ENCODE peak calls at places on chromosomes 12 and 14, in five cellular contexts. K is A673, D is AG10803, P is OCI-LY7, F is fibroblast of mammary gland. S is an unnamed sample.

GRCh38 chr12:102960766-102961487 is 3.5 kb downstream of the ASCL1 start:
- DNase-seq in K (no peak), P (no peak), D (no peak), F (no peak), S (no peak)

GRCh38 chr12:66002812-66003211 is 127.7 kb downstream of the LLPH start:
- DNase-seq in D (no peak), K (no peak), P (no peak), F (no peak), S (no peak)

GRCh38 chr14:96146131-96146771 is 58.4 kb upstream of the BDKRB2 start:
- DNase-seq in K (no peak), P (no peak), D (peak), F (peak), S (peak)

GRCh38 chr12:93173178-93173957 is 204.4 kb upstream of the NUDT4 start:
- DNase-seq in F (peak), K (peak), P (no peak), D (peak), S (peak)

GRCh38 chr12:33439587-33440011 is at the start of gene SYT10:
- DNase-seq in P (no peak), D (no peak), K (peak), F (no peak), S (no peak)

GRCh38 chr14:51996148-51996746 is 6.9 kb downstream of the RTRAF start:
- DNase-seq in D (peak), K (peak), P (peak), F (peak), S (no peak)

GRCh38 chr12:75086086-75087038 is 123.3 kb downstream of the KCNC2 start:
- DNase-seq in K (no peak), D (peak), F (peak), P (no peak), S (peak)

GRCh38 chr12:41100572-41100971 is 87.5 kb upstream of the PDZRN4 start:
- DNase-seq in K (no peak), D (no peak), P (no peak), F (no peak), S (no peak)

GRCh38 chr12:67795235-67795634 is 146.7 kb downstream of the DYRK2 start:
- DNase-seq in K (no peak), F (no peak), P (no peak), D (no peak), S (no peak)

GRCh38 chr14:95352481-95352880 is 32.8 kb upstream of the CLMN start:
- DNase-seq in F (no peak), P (no peak), D (no peak), K (no peak), S (no peak)

GRCh38 chr14:100640481-100641273 is 53.5 kb upstream of the BEGAIN start:
- DNase-seq in D (no peak), K (no peak), P (peak), F (no peak), S (no peak)

GRCh38 chr12:31890295-31891285 is 68.6 kb upstream of the RESF1 start:
- DNase-seq in P (peak), F (no peak), K (no peak), D (no peak), S (no peak)

GRCh38 chr12:124497658-124498057 is 69.8 kb downstream of the NCOR2 start:
- DNase-seq in F (peak), P (no peak), K (no peak), D (peak), S (peak)

GRCh38 chr12:131229426-131230339 is 276.0 kb downstream of the ADGRD1 start:
- DNase-seq in D (no peak), P (no peak), K (no peak), F (no peak), S (no peak)

GRCh38 chr12:124157416-124157815 is 137.5 kb upstream of the RFLNA start:
- DNase-seq in D (no peak), K (no peak), F (no peak), P (no peak), S (no peak)

DNA sequence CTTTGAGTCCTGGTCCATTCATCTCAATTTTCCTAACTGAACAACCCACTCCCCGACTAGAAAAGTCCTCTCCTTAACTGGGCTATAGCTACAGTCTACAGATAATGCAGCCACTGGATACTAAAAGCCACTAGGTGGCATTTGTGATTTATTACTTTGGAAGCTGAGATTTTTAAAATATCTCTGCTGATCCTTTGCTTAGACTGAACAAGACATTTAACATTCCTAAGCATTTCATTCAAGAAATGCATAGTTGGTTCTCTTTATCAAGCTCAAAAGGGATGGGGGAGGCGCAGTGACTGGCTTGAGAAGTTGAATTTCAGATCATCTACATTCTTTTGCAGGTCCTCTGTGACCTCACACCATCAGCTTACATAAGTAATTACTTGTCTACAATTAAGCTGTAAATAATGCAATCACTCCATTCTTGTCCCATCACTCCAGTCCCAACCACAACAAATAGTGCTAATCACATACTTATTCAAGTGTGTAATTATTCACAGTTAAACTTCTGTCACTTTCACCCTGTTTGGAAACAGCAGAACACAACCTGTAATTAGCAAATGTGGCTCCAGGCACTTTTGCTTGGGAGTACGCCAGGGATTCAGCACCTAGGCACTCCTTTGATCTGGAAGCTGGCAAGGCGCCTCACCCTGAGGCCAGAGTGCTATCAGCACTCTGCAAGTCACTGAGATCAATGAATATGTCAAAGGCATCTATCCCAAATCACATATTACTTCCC is 203.5 kb downstream of the NOVA1 start:
- DNase-seq in K (peak), D (peak), P (no peak), F (peak), S (peak)
- TF ChIP-seq CTCF in K (peak), D (no peak), P (no peak), F (peak), S (no peak)

GRCh38 chr12:1630827-1631591 is 2.0 kb downstream of the WNT5B start:
- DNase-seq in D (peak), F (peak), P (no peak), K (no peak), S (peak)
- TF ChIP-seq CTCF in D (no peak), F (no peak), P (no peak), K (no peak), S (no peak)

GRCh38 chr12:26833692-26834168 is 736 bp upstream of the ITPR2 start:
- DNase-seq in F (peak), K (no peak), P (peak), D (no peak), S (peak)

GRCh38 chr12:26830358-26830757 is 2.6 kb downstream of the ITPR2 start:
- DNase-seq in P (no peak), K (no peak), D (no peak), F (no peak), S (no peak)

GRCh38 chr12:26830783-26831601 is 2.0 kb downstream of the ITPR2 start:
- DNase-seq in P (peak), D (no peak), K (no peak), F (no peak), S (no peak)

GRCh38 chr12:26832817-26833691 is at the start of gene ITPR2:
- DNase-seq in F (peak), P (peak), K (peak), D (peak), S (peak)

GRCh38 chr12:26831959-26832816 is 806 bp downstream of the ITPR2 start:
- DNase-seq in F (peak), K (peak), D (peak), P (peak), S (peak)
- TF ChIP-seq CTCF in F (no peak), K (peak), D (peak), P (peak), S (no peak)

GRCh38 chr12:219891-220352 is 6.0 kb upstream of the SLC6A12 start:
- DNase-seq in P (peak), D (peak), K (peak), F (peak), S (peak)
- TF ChIP-seq CTCF in P (peak), D (peak), K (peak), F (peak), S (peak)

DNA sequence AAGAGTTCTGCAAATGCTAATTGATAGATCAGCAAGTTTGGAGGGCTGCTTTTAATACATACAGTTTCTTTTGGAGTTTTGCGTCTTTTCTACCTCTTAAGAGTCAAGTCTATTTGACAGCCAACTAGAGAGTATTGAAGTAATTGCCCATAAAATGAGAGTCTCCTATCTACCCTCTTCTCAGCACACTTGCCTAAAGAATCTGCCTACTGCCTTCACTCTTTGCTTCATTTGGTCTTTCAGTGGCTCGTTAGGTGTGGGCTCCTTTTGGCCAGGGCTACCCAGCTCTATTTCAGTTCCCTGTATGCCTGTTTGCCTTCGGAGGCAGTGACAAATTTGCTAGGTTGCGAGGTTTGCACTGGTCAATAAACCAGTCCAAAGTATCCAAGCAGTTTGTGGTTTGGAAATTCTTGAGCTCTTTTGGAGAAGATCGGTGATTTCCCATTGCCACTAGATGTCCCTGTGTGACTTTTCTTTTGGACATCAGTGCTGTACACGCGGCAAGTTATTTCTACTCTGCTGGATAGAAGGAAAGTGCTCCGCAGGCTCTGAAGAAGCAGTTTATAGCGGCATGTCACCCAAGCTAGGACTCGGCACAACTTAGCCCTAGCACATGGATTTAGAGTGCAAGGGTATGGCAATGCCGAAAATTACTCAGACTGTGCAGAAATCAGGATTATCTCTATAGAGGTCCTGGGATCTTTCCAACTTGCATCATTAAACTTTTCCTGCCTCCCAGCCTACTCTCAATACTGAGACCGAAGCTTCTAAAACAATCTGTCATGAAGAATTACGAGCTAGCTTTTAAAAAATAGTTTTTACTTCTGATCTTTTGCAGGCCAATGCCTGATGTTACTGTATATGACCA is 38.6 kb downstream of the MGST1 start:
- DNase-seq in P (peak), D (peak), K (peak), F (peak), S (peak)
- TF ChIP-seq CTCF in P (peak), D (peak), K (peak), F (peak), S (peak)

DNA sequence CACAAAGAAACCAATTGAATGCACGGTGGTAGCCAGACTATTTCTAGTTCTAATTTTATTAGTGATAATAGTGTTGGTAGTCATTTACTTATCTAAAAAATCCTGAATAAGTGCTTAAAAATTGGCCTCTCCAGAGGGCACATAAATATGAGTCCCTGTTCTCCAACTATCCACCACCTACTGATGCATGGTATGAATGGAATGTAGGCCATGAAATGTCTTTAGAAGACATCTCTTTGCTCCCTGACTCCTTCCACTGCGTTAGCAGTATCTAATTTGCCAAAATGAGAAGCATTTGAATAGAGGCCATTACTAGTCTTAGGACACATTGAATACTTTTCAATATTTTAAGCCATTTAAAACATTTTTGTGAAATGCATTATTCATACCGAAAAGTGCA is 261.7 kb downstream of the LRFN5 start:
- DNase-seq in F (no peak), K (peak), P (no peak), D (peak), S (peak)
- TF ChIP-seq CTCF in F (no peak), K (no peak), P (no peak), D (no peak), S (no peak)

GRCh38 chr12:19223018-19223417 is 93.5 kb downstream of the PLEKHA5 start:
- DNase-seq in K (peak), P (peak), D (no peak), F (peak), S (no peak)
- TF ChIP-seq CTCF in K (peak), P (peak), D (peak), F (peak), S (no peak)

GRCh38 chr14:99188721-99189120 is 83.3 kb downstream of the BCL11B start:
- DNase-seq in P (no peak), F (no peak), K (peak), D (no peak), S (no peak)
- TF ChIP-seq CTCF in P (peak), F (no peak), K (peak), D (peak), S (no peak)

S was measured in foreskin fibroblast.